ENCODE peak calls at places on chromosomes 12 and 14, in ten cellular contexts. One of them, this sample, is unnamed.

GRCh38 chr14:102911541-102911951 is 10.9 kb upstream of the AMN start:
- DNase-seq in iris pigment epithelial cell: no peak
- DNase-seq in HEK293T: no peak
- DNase-seq in EH: no peak
- DNase-seq in Daoy: no peak
- DNase-seq in activated CD4-positive, CD25-positive, alpha-beta regulatory T cell treated with anti-CD3 and anti-CD28 coated beads, Interleukin-2, amount 50 U/mL, for 72 hours: no peak
- DNase-seq in G401: no peak
- DNase-seq in RCC 7860: no peak
- DNase-seq in suprapubic skin: no peak
- DNase-seq in A172: no peak
- DNase-seq in this sample: no peak

GRCh38 chr14:68463705-68464104 is 329.2 kb downstream of the ZFP36L1 start:
- DNase-seq in G401: no peak
- DNase-seq in HEK293T: no peak
- DNase-seq in activated CD4-positive, CD25-positive, alpha-beta regulatory T cell treated with anti-CD3 and anti-CD28 coated beads, Interleukin-2, amount 50 U/mL, for 72 hours: no peak
- DNase-seq in Daoy: no peak
- DNase-seq in A172: no peak
- DNase-seq in iris pigment epithelial cell: peak; percentile 33
- DNase-seq in RCC 7860: no peak
- DNase-seq in EH: no peak
- DNase-seq in suprapubic skin: no peak
- DNase-seq in this sample: no peak

GRCh38 chr12:95717336-95717928 is 73.1 kb downstream of the NTN4 start:
- DNase-seq in iris pigment epithelial cell: no peak
- DNase-seq in G401: no peak
- DNase-seq in suprapubic skin: no peak
- DNase-seq in EH: no peak
- DNase-seq in RCC 7860: no peak
- DNase-seq in activated CD4-positive, CD25-positive, alpha-beta regulatory T cell treated with anti-CD3 and anti-CD28 coated beads, Interleukin-2, amount 50 U/mL, for 72 hours: no peak
- DNase-seq in Daoy: no peak
- DNase-seq in HEK293T: no peak
- DNase-seq in A172: no peak
- DNase-seq in this sample: no peak

GRCh38 chr12:13093191-13093849 is 10.1 kb downstream of the GSG1 start:
- DNase-seq in suprapubic skin: no peak
- DNase-seq in Daoy: peak; percentile 57
- DNase-seq in iris pigment epithelial cell: peak; percentile 41
- DNase-seq in A172: no peak
- DNase-seq in activated CD4-positive, CD25-positive, alpha-beta regulatory T cell treated with anti-CD3 and anti-CD28 coated beads, Interleukin-2, amount 50 U/mL, for 72 hours: no peak
- DNase-seq in G401: no peak
- DNase-seq in EH: peak; percentile 61
- DNase-seq in RCC 7860: no peak
- DNase-seq in HEK293T: peak; percentile 16
- DNase-seq in this sample: no peak

GRCh38 chr12:2215709-2216560 is 163.1 kb downstream of the CACNA1C start:
- DNase-seq in suprapubic skin: no peak
- DNase-seq in HEK293T: no peak
- DNase-seq in G401: no peak
- DNase-seq in activated CD4-positive, CD25-positive, alpha-beta regulatory T cell treated with anti-CD3 and anti-CD28 coated beads, Interleukin-2, amount 50 U/mL, for 72 hours: no peak
- DNase-seq in iris pigment epithelial cell: peak; percentile 50
- DNase-seq in Daoy: peak; percentile 24
- DNase-seq in RCC 7860: no peak
- DNase-seq in EH: peak; percentile 33
- DNase-seq in A172: no peak
- DNase-seq in this sample: no peak

GRCh38 chr12:64304571-64304970 is 82.5 kb upstream of the KICS2 start:
- DNase-seq in Daoy: peak; percentile 4
- DNase-seq in iris pigment epithelial cell: no peak
- DNase-seq in suprapubic skin: no peak
- DNase-seq in G401: no peak
- DNase-seq in HEK293T: no peak
- DNase-seq in A172: no peak
- DNase-seq in activated CD4-positive, CD25-positive, alpha-beta regulatory T cell treated with anti-CD3 and anti-CD28 coated beads, Interleukin-2, amount 50 U/mL, for 72 hours: no peak
- DNase-seq in RCC 7860: no peak
- DNase-seq in EH: no peak
- DNase-seq in this sample: no peak

GRCh38 chr12:126389215-126389841 is 1324.1 kb downstream of the AACS start:
- DNase-seq in G401: no peak
- DNase-seq in RCC 7860: no peak
- DNase-seq in EH: peak; percentile 43
- DNase-seq in HEK293T: no peak
- DNase-seq in A172: peak; percentile 46
- DNase-seq in Daoy: peak; percentile 40
- DNase-seq in iris pigment epithelial cell: peak; percentile 10
- DNase-seq in suprapubic skin: no peak
- DNase-seq in activated CD4-positive, CD25-positive, alpha-beta regulatory T cell treated with anti-CD3 and anti-CD28 coated beads, Interleukin-2, amount 50 U/mL, for 72 hours: no peak
- DNase-seq in this sample: peak; percentile 91

GRCh38 chr12:79766705-79767464 is 76.1 kb upstream of the PAWR start:
- DNase-seq in A172: no peak
- DNase-seq in HEK293T: no peak
- DNase-seq in RCC 7860: no peak
- DNase-seq in G401: no peak
- DNase-seq in activated CD4-positive, CD25-positive, alpha-beta regulatory T cell treated with anti-CD3 and anti-CD28 coated beads, Interleukin-2, amount 50 U/mL, for 72 hours: no peak
- DNase-seq in EH: peak; percentile 78
- DNase-seq in iris pigment epithelial cell: peak; percentile 33
- DNase-seq in suprapubic skin: no peak
- DNase-seq in Daoy: no peak
- DNase-seq in this sample: no peak

GRCh38 chr12:1500095-1500801 is 94.1 kb downstream of the FBXL14 start:
- DNase-seq in activated CD4-positive, CD25-positive, alpha-beta regulatory T cell treated with anti-CD3 and anti-CD28 coated beads, Interleukin-2, amount 50 U/mL, for 72 hours: no peak
- DNase-seq in EH: peak; percentile 86
- DNase-seq in HEK293T: no peak
- DNase-seq in Daoy: peak; percentile 39
- DNase-seq in G401: peak; percentile 69
- DNase-seq in A172: peak; percentile 51
- DNase-seq in iris pigment epithelial cell: peak; percentile 87
- DNase-seq in RCC 7860: no peak
- DNase-seq in suprapubic skin: no peak
- DNase-seq in this sample: peak; percentile 89

GRCh38 chr12:129483494-129483893 is 420.3 kb downstream of the TMEM132D start:
- DNase-seq in RCC 7860: no peak
- DNase-seq in A172: no peak
- DNase-seq in HEK293T: no peak
- DNase-seq in G401: peak; percentile 0
- DNase-seq in EH: no peak
- DNase-seq in Daoy: no peak
- DNase-seq in activated CD4-positive, CD25-positive, alpha-beta regulatory T cell treated with anti-CD3 and anti-CD28 coated beads, Interleukin-2, amount 50 U/mL, for 72 hours: no peak
- DNase-seq in suprapubic skin: no peak
- DNase-seq in iris pigment epithelial cell: no peak
- DNase-seq in this sample: no peak

GRCh38 chr12:75553398-75553797 is 42.0 kb upstream of the KRR1 start:
- DNase-seq in G401: no peak
- DNase-seq in A172: peak; percentile 29
- DNase-seq in HEK293T: no peak
- DNase-seq in RCC 7860: peak; percentile 28
- DNase-seq in suprapubic skin: no peak
- DNase-seq in Daoy: no peak
- DNase-seq in iris pigment epithelial cell: no peak
- DNase-seq in EH: peak; percentile 43
- DNase-seq in activated CD4-positive, CD25-positive, alpha-beta regulatory T cell treated with anti-CD3 and anti-CD28 coated beads, Interleukin-2, amount 50 U/mL, for 72 hours: no peak
- DNase-seq in this sample: no peak

GRCh38 chr12:54012631-54013398 is 4.0 kb downstream of the HOXC8 start:
- DNase-seq in Daoy: no peak
- DNase-seq in HEK293T: no peak
- DNase-seq in RCC 7860: no peak
- DNase-seq in EH: no peak
- DNase-seq in activated CD4-positive, CD25-positive, alpha-beta regulatory T cell treated with anti-CD3 and anti-CD28 coated beads, Interleukin-2, amount 50 U/mL, for 72 hours: no peak
- DNase-seq in G401: no peak
- DNase-seq in suprapubic skin: no peak
- DNase-seq in iris pigment epithelial cell: no peak
- DNase-seq in A172: no peak
- DNase-seq in this sample: no peak

GRCh38 chr12:103379670-103380069 is 116.1 kb downstream of the C12orf42 start:
- DNase-seq in G401: no peak
- DNase-seq in HEK293T: no peak
- DNase-seq in suprapubic skin: no peak
- DNase-seq in EH: no peak
- DNase-seq in RCC 7860: no peak
- DNase-seq in A172: no peak
- DNase-seq in iris pigment epithelial cell: no peak
- DNase-seq in Daoy: no peak
- DNase-seq in activated CD4-positive, CD25-positive, alpha-beta regulatory T cell treated with anti-CD3 and anti-CD28 coated beads, Interleukin-2, amount 50 U/mL, for 72 hours: no peak
- DNase-seq in this sample: no peak

This sample was measured in GM04504.